ENCODE peak calls at places on chromosomes 1 and 21, in six cellular contexts. A is renal cortical epithelial cell; R is activated CD4-positive, alpha-beta T cell treated with anti-CD3 and anti-CD28 coated beads for 1 hour; S is stimulated activated CD4-positive, alpha-beta T cell treated with anti-CD3 and anti-CD28 coated beads, Interleukin-2, amount 100 ng/mL, for 48 hours; M is ovary; Z is PC-9. O is an unnamed sample.

GRCh38 chr1:6922096-6922931 is 137.1 kb downstream of the CAMTA1 start:
- DNase-seq in M (peak; percentile 67), A (peak; percentile 67), S (no peak), R (no peak), Z (no peak), O (no peak)

GRCh38 chr21:32392880-32393676 is at the start of gene URB1:
- DNase-seq in Z (peak; percentile 69), S (peak; percentile 96), R (peak; percentile 90), M (peak; percentile 98), A (peak; percentile 36), O (peak; percentile 73)

GRCh38 chr1:94863297-94863911 is 43.2 kb downstream of the SLC44A3 start:
- DNase-seq in M (no peak), S (no peak), R (no peak), Z (peak; percentile 80), A (no peak), O (no peak)

GRCh38 chr1:107835151-107835670 is 129.8 kb downstream of the VAV3 start:
- DNase-seq in A (no peak), R (no peak), S (no peak), M (no peak), Z (no peak), O (no peak)

GRCh38 chr1:26831546-26832248 is 5.2 kb downstream of the ZDHHC18 start:
- DNase-seq in M (no peak), A (peak; percentile 23), Z (no peak), R (no peak), S (no peak), O (no peak)

GRCh38 chr1:94648225-94649007 is 106.9 kb upstream of the F3 start:
- DNase-seq in M (peak; percentile 79), Z (peak; percentile 100), A (peak; percentile 22), S (no peak), R (no peak), O (no peak)

GRCh38 chr21:38159355-38159754 is 97.4 kb upstream of the KCNJ15 start:
- DNase-seq in R (peak; percentile 25), A (peak; percentile 77), Z (no peak), M (peak; percentile 50), S (peak; percentile 61), O (no peak)

GRCh38 chr21:35940074-35940927 is 120.0 kb downstream of the SETD4 start:
- DNase-seq in R (no peak), A (peak; percentile 75), M (peak; percentile 38), Z (no peak), S (no peak), O (no peak)

GRCh38 chr1:54377040-54377691 is 29.0 kb downstream of the SSBP3 start:
- DNase-seq in Z (no peak), M (no peak), A (no peak), R (no peak), S (no peak), O (no peak)

GRCh38 chr1:19786988-19787423 is 12.7 kb downstream of the TMCO4 start:
- DNase-seq in R (no peak), A (no peak), S (no peak), M (no peak), Z (peak; percentile 48), O (no peak)

GRCh38 chr1:221708076-221708571 is 33.8 kb downstream of the DUSP10 start:
- DNase-seq in Z (no peak), M (no peak), R (no peak), A (no peak), S (peak; percentile 47), O (no peak)

GRCh38 chr1:201011616-201012015 is 11.9 kb downstream of the KIF21B start:
- DNase-seq in A (no peak), R (no peak), M (no peak), Z (peak; percentile 1), S (no peak), O (peak; percentile 94)

GRCh38 chr1:201450721-201451291 is 18.2 kb downstream of the PHLDA3 start:
- DNase-seq in S (no peak), R (no peak), Z (no peak), A (peak; percentile 34), M (peak; percentile 83), O (no peak)

GRCh38 chr1:86339421-86339820 is 56.7 kb downstream of the ODF2L start:
- DNase-seq in A (no peak), M (no peak), Z (no peak), R (no peak), S (no peak), O (no peak)

GRCh38 chr1:94621802-94622201 is 80.2 kb upstream of the F3 start:
- DNase-seq in Z (no peak), M (no peak), R (no peak), S (no peak), A (no peak), O (no peak)

GRCh38 chr21:17370750-17371325 is 142.0 kb upstream of the CXADR start:
- DNase-seq in Z (no peak), M (no peak), R (no peak), A (no peak), S (no peak), O (no peak)

GRCh38 chr21:28627691-28628090 is 365.0 kb downstream of the LTN1 start:
- DNase-seq in Z (no peak), S (no peak), A (no peak), R (no peak), M (no peak), O (no peak)

GRCh38 chr1:61782771-61783170 is 40.5 kb downstream of the PATJ start:
- DNase-seq in A (peak; percentile 8), S (peak; percentile 10), Z (no peak), R (peak; percentile 28), M (no peak), O (no peak)

GRCh38 chr1:158989424-158989823 is 20.3 kb upstream of the IFI16 start:
- DNase-seq in A (peak; percentile 9), M (no peak), S (no peak), Z (no peak), R (no peak), O (no peak)

GRCh38 chr1:174883361-174883760 is 116.4 kb upstream of the CACYBP start:
- DNase-seq in S (no peak), Z (peak; percentile 73), A (peak; percentile 36), R (no peak), M (no peak), O (no peak)

GRCh38 chr1:111656093-111657017 is 36.8 kb downstream of the RAP1A start:
- DNase-seq in M (no peak), S (no peak), A (peak; percentile 93), Z (peak; percentile 59), R (no peak), O (no peak)

GRCh38 chr21:30340714-30341573 is 3.5 kb upstream of the KRTAP27-1 start:
- DNase-seq in S (peak; percentile 32), R (no peak), M (no peak), A (peak; percentile 15), Z (no peak), O (no peak)

GRCh38 chr1:154775559-154776338 is 94.3 kb downstream of the KCNN3 start:
- DNase-seq in A (no peak), Z (no peak), S (no peak), R (no peak), M (no peak), O (no peak)

GRCh38 chr1:115099693-115100050 is 10.4 kb upstream of the TSPAN2 start:
- DNase-seq in A (peak; percentile 67), Z (peak; percentile 84), M (no peak), S (no peak), R (no peak), O (no peak)

GRCh38 chr1:185608166-185608565 is 126.0 kb upstream of the HMCN1 start:
- DNase-seq in Z (no peak), S (no peak), A (no peak), R (no peak), M (no peak), O (no peak)

GRCh38 chr1:153655333-153655732 is 3.2 kb upstream of the SNAPIN start:
- DNase-seq in A (no peak), Z (no peak), M (no peak), S (no peak), R (no peak), O (no peak)

GRCh38 chr1:197320991-197321531 is 53.0 kb downstream of the CRB1 start:
- DNase-seq in Z (no peak), R (no peak), A (peak; percentile 99), S (no peak), M (no peak), O (no peak)